ENCODE peak calls at places on chromosomes 13 and 19, in four cellular contexts. X is heart right ventricle, C is A549, H is colonic mucosa. Y is an unnamed sample.

GRCh38 chr13:32650705-32651311 is 64.6 kb downstream of the PDS5B start:
- DNase-seq in X (no peak), C (peak; percentile 10), H (peak; percentile 62), Y (peak; percentile 67)

GRCh38 chr19:43476606-43477005 is 11.2 kb upstream of the LYPD3 start:
- DNase-seq in X (no peak), C (no peak), H (no peak), Y (no peak)

GRCh38 chr19:56121180-56122167 is at the start of gene ZNF787:
- DNase-seq in X (peak; percentile 99), C (peak; percentile 98), H (peak; percentile 97), Y (peak; percentile 99)

GRCh38 chr13:26929971-26930730 is 169.6 kb upstream of the GPR12 start:
- DNase-seq in X (peak; percentile 76), C (peak; percentile 58), H (peak; percentile 73), Y (peak; percentile 87)

GRCh38 chr13:109569938-109570711 is 216.3 kb downstream of the IRS2 start:
- DNase-seq in X (no peak), C (no peak), H (no peak), Y (no peak)

GRCh38 chr13:46804391-46804815 is 7.4 kb upstream of the ESD start:
- DNase-seq in X (no peak), C (peak; percentile 14), H (no peak), Y (no peak)

GRCh38 chr13:66506979-66507378 is 723.2 kb downstream of the PCDH9 start:
- DNase-seq in X (no peak), C (no peak), H (no peak), Y (no peak)

GRCh38 chr13:33761744-33762143 is 56.2 kb upstream of the RFC3 start:
- DNase-seq in X (no peak), C (peak; percentile 12), H (no peak), Y (no peak)

GRCh38 chr19:38793186-38793585 is 4.2 kb downstream of the LGALS7B start:
- DNase-seq in X (no peak), C (no peak), H (no peak), Y (no peak)

GRCh38 chr13:94558721-94559120 is 37.2 kb downstream of the TGDS start:
- DNase-seq in X (no peak), C (no peak), H (no peak), Y (no peak)
- TF ChIP-seq CTCF in X (no peak), C (no peak), H (no peak), Y (no peak)

GRCh38 chr13:114057131-114058050 is 75.0 kb downstream of the RASA3 start:
- DNase-seq in X (no peak), C (no peak), H (no peak), Y (no peak)
- H3K27ac ChIP-seq in X (peak overlapping the region; percentile 24), C (peak overlapping the region; percentile 16), H (no peak overlapping the region), Y (no peak overlapping the region)

GRCh38 chr19:3403489-3404323 is 37.3 kb downstream of the NFIC start:
- DNase-seq in X (peak; percentile 90), C (no peak), H (peak; percentile 65), Y (peak; percentile 87)
- TF ChIP-seq CTCF in X (no peak), C (no peak), H (no peak), Y (no peak)

GRCh38 chr13:43113603-43114002 is 90.2 kb downstream of the DNAJC15 start:
- DNase-seq in X (no peak), C (no peak), H (no peak), Y (no peak)
- H3K27ac ChIP-seq in X (no peak overlapping the region), C (no peak overlapping the region), H (no peak overlapping the region), Y (peak overlapping the region; percentile 1)